ENCODE peak calls at places on chromosomes 3 and 15, in seven cellular contexts. X is esophagus muscularis mucosa, M is upper lobe of right lung, F is H1, N is ovary, B is breast epithelium, Y is endodermal cell. J is an unnamed sample.

GRCh38 chr3:152718810-152719209 is 116.1 kb upstream of the P2RY1 start:
- DNase-seq in X (no peak), N (no peak), Y (no peak), B (no peak), M (no peak), F (no peak), J (no peak)

GRCh38 chr15:59194639-59195325 is 11.9 kb upstream of the LDHAL6B start:
- DNase-seq in M (no peak), Y (no peak), N (no peak), F (no peak), X (no peak), B (no peak), J (no peak)

GRCh38 chr3:160287666-160288065 is 62.4 kb downstream of the C3orf80 start:
- DNase-seq in Y (no peak), M (no peak), X (no peak), B (no peak), N (no peak), F (no peak), J (no peak)

GRCh38 chr3:137687181-137687880 is 76.8 kb upstream of the SOX14 start:
- DNase-seq in Y (no peak), F (no peak), N (no peak), X (no peak), B (no peak), M (no peak), J (no peak)

GRCh38 chr15:91921188-91921820 is 67.8 kb downstream of the SLCO3A1 start:
- DNase-seq in N (no peak), Y (no peak), X (no peak), F (no peak), B (no peak), M (no peak), J (no peak)

GRCh38 chr3:42442640-42443039 is 32.2 kb upstream of the LYZL4 start:
- DNase-seq in B (no peak), F (no peak), X (no peak), N (no peak), Y (peak; percentile 78), M (no peak), J (peak; percentile 25)

GRCh38 chr3:160134964-160135363 is 90.3 kb upstream of the C3orf80 start:
- DNase-seq in N (no peak), Y (no peak), M (no peak), B (no peak), X (no peak), F (no peak), J (peak; percentile 21)

GRCh38 chr3:109943181-109943580 is 605.8 kb upstream of the DPPA4 start:
- DNase-seq in X (no peak), Y (no peak), M (no peak), B (no peak), F (no peak), N (no peak), J (no peak)

GRCh38 chr15:78195735-78196201 is 38.6 kb downstream of the ACSBG1 start:
- DNase-seq in N (no peak), Y (peak; percentile 82), F (no peak), M (peak; percentile 69), B (peak; percentile 47), X (no peak), J (peak; percentile 54)

GRCh38 chr3:148861277-148861869 is 3.7 kb upstream of the CPA3 start:
- DNase-seq in F (no peak), M (no peak), Y (no peak), B (no peak), N (no peak), X (no peak), J (peak; percentile 72)

GRCh38 chr15:59917504-59918157 is 86.5 kb upstream of the FOXB1 start:
- DNase-seq in F (peak; percentile 56), Y (peak; percentile 95), B (no peak), X (no peak), N (no peak), M (peak; percentile 73), J (peak; percentile 77)

GRCh38 chr15:78244101-78244500 is 9.7 kb upstream of the ACSBG1 start:
- DNase-seq in F (no peak), X (no peak), Y (no peak), B (no peak), M (no peak), N (no peak), J (no peak)

GRCh38 chr15:68271854-68272471 is 5.6 kb upstream of the FEM1B start:
- DNase-seq in B (peak; percentile 96), F (no peak), N (peak; percentile 31), Y (peak; percentile 62), M (no peak), X (no peak), J (peak; percentile 96)

GRCh38 chr3:55313701-55314100 is 173.4 kb downstream of the WNT5A start:
- DNase-seq in X (no peak), Y (no peak), N (no peak), M (no peak), F (no peak), B (no peak), J (peak; percentile 20)

GRCh38 chr3:32733631-32734229 is 48.7 kb downstream of the CNOT10 start:
- DNase-seq in B (no peak), F (no peak), N (no peak), M (no peak), X (no peak), Y (no peak), J (peak; percentile 62)

GRCh38 chr3:108202080-108202479 is 20.1 kb downstream of the IFT57 start:
- DNase-seq in B (no peak), N (no peak), F (no peak), Y (no peak), M (no peak), X (no peak), J (no peak)

GRCh38 chr3:150030841-150031240 is 60.1 kb upstream of the PFN2 start:
- DNase-seq in B (no peak), Y (no peak), X (no peak), F (no peak), N (no peak), M (no peak), J (no peak)

GRCh38 chr15:99148851-99149276 is 44.0 kb downstream of the SYNM start:
- DNase-seq in Y (peak; percentile 49), N (no peak), M (no peak), B (no peak), F (no peak), X (no peak), J (no peak)

GRCh38 chr3:30658328-30659052 is 52.1 kb downstream of the TGFBR2 start:
- DNase-seq in B (no peak), Y (no peak), X (no peak), N (no peak), M (no peak), F (no peak), J (peak; percentile 83)

GRCh38 chr15:32668942-32669341 is 27.4 kb downstream of the SCG5 start:
- DNase-seq in B (no peak), N (no peak), M (no peak), F (peak; percentile 51), Y (peak; percentile 94), X (no peak), J (no peak)

GRCh38 chr3:118144919-118145318 is 889.7 kb downstream of the IGSF11 start:
- DNase-seq in B (no peak), M (no peak), N (no peak), X (no peak), Y (peak; percentile 77), F (no peak), J (no peak)

GRCh38 chr15:68694111-68694510 is 115.3 kb downstream of the CORO2B start:
- DNase-seq in Y (no peak), F (no peak), B (no peak), M (no peak), X (no peak), N (no peak), J (no peak)

GRCh38 chr3:172622916-172623700 is 87.8 kb downstream of the NCEH1 start:
- DNase-seq in Y (peak; percentile 56), F (no peak), X (peak; percentile 89), B (no peak), M (no peak), N (peak; percentile 40), J (peak; percentile 78)

GRCh38 chr15:57172925-57173324 is 203.4 kb upstream of the CGNL1 start:
- DNase-seq in F (no peak), B (no peak), N (no peak), M (no peak), Y (no peak), X (no peak), J (no peak)

GRCh38 chr3:193782280-193782654 is 189.3 kb downstream of the OPA1 start:
- DNase-seq in X (no peak), B (peak; percentile 86), F (no peak), M (peak; percentile 69), Y (peak; percentile 90), N (no peak), J (peak; percentile 67)

GRCh38 chr3:193782747-193783146 is 189.7 kb downstream of the OPA1 start:
- DNase-seq in X (no peak), N (no peak), Y (peak; percentile 75), F (no peak), M (no peak), B (no peak), J (no peak)

GRCh38 chr3:193780371-193780770 is 187.4 kb downstream of the OPA1 start:
- DNase-seq in N (no peak), X (no peak), Y (no peak), B (no peak), M (no peak), F (no peak), J (no peak)

GRCh38 chr3:193779933-193780332 is 186.9 kb downstream of the OPA1 start:
- DNase-seq in F (no peak), N (no peak), X (no peak), B (no peak), M (no peak), Y (peak; percentile 32), J (no peak)

GRCh38 chr3:193780810-193781472 is 187.9 kb downstream of the OPA1 start:
- DNase-seq in Y (peak; percentile 93), F (peak; percentile 50), B (peak; percentile 67), X (no peak), N (peak; percentile 84), M (peak; percentile 83), J (peak; percentile 95)
- H3K4me1 ChIP-seq in Y (peaks cover 30% of the 10 kb centered on the region), F (peaks cover 20% of the 10 kb centered on the region), B (peaks cover 15% of the 10 kb centered on the region), X (peaks cover 13% of the 10 kb centered on the region), N (no peaks in the 10 kb centered on the region), M (peaks cover 14% of the 10 kb centered on the region), J (peaks cover 47% of the 10 kb centered on the region)

GRCh38 chr3:100776736-100777135 is 67.4 kb downstream of the TFG start:
- DNase-seq in B (no peak), N (no peak), M (no peak), F (no peak), Y (peak; percentile 82), X (no peak), J (no peak)
- TF ChIP-seq CTCF in B (no peak), N (no peak), M (no peak), F (peak; percentile 53), Y (peak; percentile 71), X (no peak), J (peak; percentile 21)

GRCh38 chr3:179942560-179943075 is 94.1 kb downstream of the PEX5L start:
- DNase-seq in Y (no peak), M (no peak), X (no peak), N (no peak), B (no peak), F (no peak), J (no peak)
- H3K4me1 ChIP-seq in Y (no peaks in the 10 kb centered on the region), M (no peaks in the 10 kb centered on the region), X (peaks cover 5% of the 10 kb centered on the region), N (peaks cover 4% of the 10 kb centered on the region), B (no peaks in the 10 kb centered on the region), F (peaks cover 4% of the 10 kb centered on the region), J (peaks cover 5% of the 10 kb centered on the region)

GRCh38 chr3:65584913-65585312 is 453.8 kb downstream of the MAGI1 start:
- DNase-seq in N (no peak), X (no peak), Y (no peak), F (no peak), M (no peak), B (no peak), J (no peak)
- TF ChIP-seq CTCF in N (no peak), X (no peak), Y (no peak), F (no peak), M (no peak), B (no peak), J (no peak)

J was measured in PC-3.